ENCODE peak calls at places on chromosomes 6 and 20, in six cellular contexts. Q is A549, L is IMR-90, E is NB4, S is ovary, D is uterus. V is an unnamed sample.

GRCh38 chr20:14744723-14745122 is 407.3 kb upstream of the FLRT3 start:
- DNase-seq in Q (no peak), L (no peak), E (no peak), S (no peak), D (no peak), V (no peak)

GRCh38 chr20:57654363-57654997 is 34.3 kb upstream of the ZBP1 start:
- DNase-seq in Q (peak; percentile 71), L (peak; percentile 55), E (peak; percentile 66), S (peak; percentile 73), D (peak; percentile 67), V (peak; percentile 67)

GRCh38 chr6:146892613-146893401 is 294.0 kb downstream of the ADGB start:
- DNase-seq in Q (no peak), L (peak; percentile 92), E (peak; percentile 90), S (no peak), D (no peak), V (peak; percentile 31)

GRCh38 chr20:56386219-56386618 is 5.8 kb downstream of the AURKA start:
- DNase-seq in Q (no peak), L (no peak), E (no peak), S (no peak), D (no peak), V (no peak)

GRCh38 chr6:3414704-3415453 is 42.0 kb downstream of the SLC22A23 start:
- DNase-seq in Q (no peak), L (peak; percentile 75), E (peak; percentile 21), S (no peak), D (no peak), V (peak; percentile 48)

GRCh38 chr20:57960803-57961575 is 251.2 kb upstream of the PMEPA1 start:
- DNase-seq in Q (no peak), L (no peak), E (no peak), S (no peak), D (no peak), V (no peak)

GRCh38 chr20:50310673-50311051 is 120.0 kb downstream of the CEBPB start:
- DNase-seq in Q (no peak), L (no peak), E (no peak), S (no peak), D (no peak), V (no peak)

GRCh38 chr6:113120214-113120576 is 737.0 kb upstream of the MARCKS start:
- DNase-seq in Q (peak; percentile 70), L (peak; percentile 96), E (peak; percentile 63), S (no peak), D (no peak), V (no peak)

DNA sequence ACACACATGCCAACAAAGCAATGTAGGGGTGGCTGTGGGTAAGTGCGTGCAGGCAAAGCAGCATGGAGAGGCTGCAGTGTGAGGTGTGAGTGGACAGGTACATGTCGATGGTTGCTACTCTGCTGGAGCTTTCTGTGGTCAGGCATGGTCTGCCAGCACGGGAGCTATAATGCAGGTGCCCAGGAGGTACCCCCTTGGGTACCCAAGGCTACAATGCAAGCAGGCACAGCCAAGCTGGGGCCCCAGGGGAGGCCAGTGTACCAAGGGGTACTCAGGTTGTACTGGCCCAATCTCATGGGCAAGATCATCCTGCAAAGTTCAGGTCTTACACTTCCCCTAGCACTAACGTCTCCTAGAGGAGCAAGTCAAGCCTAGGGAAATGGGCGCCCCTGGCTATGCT is 58.4 kb upstream of the IRAK1BP1 start:
- DNase-seq in Q (no peak), L (no peak), E (no peak), S (no peak), D (no peak), V (no peak)
- TF ChIP-seq POLR2A in Q (no peak), L (no peak), E (no peak), S (no peak), D (no peak), V (no peak)

DNA sequence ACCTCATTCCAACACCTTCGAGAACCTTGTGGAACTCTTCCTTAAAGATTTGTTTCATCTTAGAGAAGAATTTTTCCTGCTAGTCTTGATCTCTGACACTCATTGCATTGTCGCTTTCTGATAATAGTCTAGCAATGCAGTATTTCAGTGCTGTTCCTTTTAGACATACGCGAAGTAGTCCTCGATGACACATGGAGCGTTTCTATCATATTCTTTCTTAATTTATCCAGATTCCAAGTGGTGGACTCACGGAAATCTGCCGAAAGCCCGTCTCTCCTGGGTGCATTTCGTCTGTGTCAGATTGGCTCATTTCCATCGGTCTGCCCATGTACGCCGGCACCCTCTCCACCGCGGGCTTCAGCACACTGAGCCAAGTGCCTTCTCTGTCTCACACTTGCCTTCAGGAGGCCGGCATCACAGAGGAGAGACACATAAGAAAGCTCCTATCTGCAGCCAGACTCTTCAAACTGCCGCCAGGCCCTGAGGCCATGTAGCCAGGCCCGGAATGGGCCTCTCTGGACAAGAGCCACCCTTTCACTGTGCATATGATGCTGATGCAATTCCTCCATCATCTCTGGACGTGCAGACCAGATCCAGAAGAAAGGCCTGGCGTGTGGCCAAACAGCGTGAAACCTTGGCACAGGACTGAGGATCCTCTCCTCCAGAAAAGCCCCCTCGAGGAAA is 198.6 kb upstream of the UST start:
- DNase-seq in Q (no peak), L (peak; percentile 53), E (no peak), S (peak; percentile 53), D (no peak), V (no peak)
- TF ChIP-seq POLR2A in Q (no peak), L (no peak), E (no peak), S (no peak), D (no peak), V (no peak)

GRCh38 chr6:160041608-160042007 is 72.7 kb downstream of the IGF2R start:
- DNase-seq in Q (no peak), L (peak; percentile 70), E (no peak), S (peak; percentile 63), D (peak; percentile 32), V (no peak)

GRCh38 chr6:160038479-160038878 is 69.6 kb downstream of the IGF2R start:
- DNase-seq in Q (no peak), L (no peak), E (no peak), S (no peak), D (no peak), V (no peak)

GRCh38 chr6:160040055-160040454 is 71.2 kb downstream of the IGF2R start:
- DNase-seq in Q (no peak), L (no peak), E (no peak), S (no peak), D (no peak), V (no peak)

GRCh38 chr6:160040527-160041264 is 71.8 kb downstream of the IGF2R start:
- DNase-seq in Q (no peak), L (no peak), E (no peak), S (no peak), D (no peak), V (no peak)

GRCh38 chr6:160039441-160039840 is 70.6 kb downstream of the IGF2R start:
- DNase-seq in Q (no peak), L (no peak), E (peak; percentile 15), S (no peak), D (no peak), V (no peak)
- TF ChIP-seq POLR2A in Q (no peak), L (no peak), E (no peak), S (no peak), D (no peak), V (no peak)

DNA sequence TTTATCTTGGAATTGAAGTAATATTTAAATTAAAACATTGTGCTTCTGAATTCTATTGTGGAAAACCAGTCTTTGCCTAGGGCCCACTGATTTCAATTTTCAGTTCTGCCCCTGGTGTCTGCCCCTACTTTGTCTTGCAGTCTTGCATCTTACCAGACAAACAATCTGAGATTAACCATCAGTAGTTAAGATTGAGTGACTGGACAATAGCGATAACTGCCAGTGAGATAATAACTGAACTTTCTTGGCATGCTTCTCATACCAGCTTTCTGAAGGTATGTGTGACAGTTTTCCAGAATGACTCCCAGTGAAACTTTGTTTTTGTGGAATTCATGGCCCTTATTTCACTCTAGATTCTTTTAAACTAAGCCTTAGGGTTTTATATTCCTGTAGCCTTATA is 53.5 kb downstream of the KCNQ5 start:
- DNase-seq in Q (no peak), L (no peak), E (no peak), S (no peak), D (no peak), V (no peak)
- TF ChIP-seq POLR2A in Q (no peak), L (no peak), E (no peak), S (no peak), D (no peak), V (no peak)

GRCh38 chr6:151392429-151392828 is 1.1 kb upstream of the ZBTB2 start:
- DNase-seq in Q (no peak), L (no peak), E (no peak), S (no peak), D (no peak), V (peak; percentile 38)

GRCh38 chr6:151390276-151391020 is 911 bp downstream of the ZBTB2 start:
- DNase-seq in Q (peak; percentile 97), L (peak; percentile 98), E (peak; percentile 99), S (peak; percentile 99), D (peak; percentile 98), V (peak; percentile 98)

GRCh38 chr6:151391021-151391470 is 313 bp downstream of the ZBTB2 start:
- DNase-seq in Q (peak; percentile 77), L (peak; percentile 60), E (peak; percentile 83), S (peak; percentile 90), D (peak; percentile 85), V (peak; percentile 92)

GRCh38 chr6:151393410-151393809 is 2.1 kb upstream of the ZBTB2 start:
- DNase-seq in Q (no peak), L (no peak), E (no peak), S (no peak), D (no peak), V (no peak)

GRCh38 chr6:151391471-151392428 is at the start of gene ZBTB2:
- DNase-seq in Q (peak; percentile 79), L (peak; percentile 89), E (peak; percentile 84), S (peak; percentile 80), D (peak; percentile 68), V (peak; percentile 84)
- TF ChIP-seq POLR2A in Q (peak; percentile 18), L (no peak), E (peak; percentile 33), S (peak; percentile 43), D (no peak), V (peak; percentile 4)

DNA sequence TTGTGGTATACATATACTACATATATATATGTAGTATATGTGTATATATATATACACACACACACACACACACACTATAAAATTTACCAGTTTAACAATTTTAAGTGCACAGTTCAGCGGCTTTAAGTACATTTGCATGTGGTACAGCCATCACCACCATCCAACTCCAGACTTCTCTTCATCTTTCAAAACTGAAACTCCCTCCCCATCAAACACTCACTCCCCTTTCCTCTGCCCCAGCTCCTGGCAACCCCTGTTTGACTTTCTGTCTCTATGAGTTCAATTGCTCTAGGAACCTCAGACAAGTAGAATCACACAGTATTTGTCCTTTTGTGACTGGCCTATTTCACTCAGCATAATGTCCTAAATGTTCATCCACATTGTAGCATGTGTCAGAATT is 302.9 kb upstream of the FOXQ1 start:
- DNase-seq in Q (no peak), L (no peak), E (no peak), S (no peak), D (no peak), V (no peak)
- TF ChIP-seq POLR2A in Q (no peak), L (no peak), E (no peak), S (no peak), D (no peak), V (no peak)